ENCODE peak calls at places on chromosomes 1 and 21, in eight cellular contexts. Q, J, R, X, S, T, H and A are unnamed samples.

GRCh38 chr21:43639470-43640178 is 19.7 kb downstream of the HSF2BP start:
- DNase-seq in Q (peak), J (no peak), R (no peak), X (peak), S (no peak), T (no peak), H (no peak), A (peak)

GRCh38 chr1:226466301-226466700 is 58.4 kb upstream of the PARP1 start:
- DNase-seq in Q (no peak), J (peak), R (no peak), X (no peak), S (no peak), T (no peak), H (no peak), A (no peak)

GRCh38 chr1:40668769-40669525 is 3.5 kb upstream of the RIMS3 start:
- DNase-seq in Q (peak), J (peak), R (peak), X (peak), S (peak), T (peak), H (peak), A (no peak)

GRCh38 chr21:42746593-42747266 is 93.3 kb downstream of the PDE9A start:
- DNase-seq in Q (no peak), J (no peak), R (peak), X (no peak), S (no peak), T (peak), H (no peak), A (no peak)

GRCh38 chr1:196650403-196650802 is 1.4 kb upstream of the CFH start:
- DNase-seq in Q (no peak), J (no peak), R (no peak), X (no peak), S (no peak), T (no peak), H (no peak), A (peak)

GRCh38 chr1:20652300-20652699 is 8.9 kb downstream of the DDOST start:
- DNase-seq in Q (no peak), J (no peak), R (no peak), X (no peak), S (no peak), T (no peak), H (no peak), A (no peak)

GRCh38 chr1:233211595-233211994 is 83.9 kb downstream of the PCNX2 start:
- DNase-seq in Q (peak), J (no peak), R (no peak), X (peak), S (no peak), T (no peak), H (no peak), A (no peak)

GRCh38 chr1:243946946-243947345 is 96.9 kb upstream of the AKT3 start:
- DNase-seq in Q (peak), J (no peak), R (no peak), X (no peak), S (peak), T (no peak), H (no peak), A (no peak)

GRCh38 chr1:75472971-75473603 is 137.8 kb downstream of the SLC44A5 start:
- DNase-seq in Q (no peak), J (no peak), R (no peak), X (no peak), S (no peak), T (no peak), H (no peak), A (no peak)

GRCh38 chr21:15730484-15731242 is 881 bp downstream of the USP25 start:
- DNase-seq in Q (no peak), J (no peak), R (no peak), X (peak), S (no peak), T (no peak), H (no peak), A (no peak)

GRCh38 chr1:159580340-159580739 is 7.3 kb upstream of the APCS start:
- DNase-seq in Q (no peak), J (no peak), R (no peak), X (peak), S (no peak), T (no peak), H (no peak), A (no peak)

GRCh38 chr1:216983823-216984222 is 260.6 kb upstream of the ESRRG start:
- DNase-seq in Q (no peak), J (no peak), R (no peak), X (no peak), S (no peak), T (no peak), H (no peak), A (no peak)

GRCh38 chr1:37035828-37036666 is 1.7 kb upstream of the GRIK3 start:
- DNase-seq in Q (no peak), J (peak), R (no peak), X (no peak), S (no peak), T (no peak), H (no peak), A (no peak)

GRCh38 chr1:42380617-42381423 is at the start of gene RIMKLA:
- DNase-seq in Q (peak), J (peak), R (no peak), X (peak), S (peak), T (peak), H (no peak), A (no peak)

GRCh38 chr1:108747128-108747827 is 804 bp downstream of the STXBP3 start:
- DNase-seq in Q (peak), J (peak), R (no peak), X (peak), S (no peak), T (peak), H (peak), A (peak)

GRCh38 chr21:15222711-15223110 is 157.9 kb upstream of the NRIP1 start:
- DNase-seq in Q (no peak), J (no peak), R (no peak), X (peak), S (no peak), T (no peak), H (peak), A (no peak)

GRCh38 chr1:145956776-145957442 is 908 bp downstream of the LIX1L start:
- DNase-seq in Q (no peak), J (peak), R (no peak), X (no peak), S (no peak), T (no peak), H (no peak), A (no peak)

GRCh38 chr1:148263906-148264255 is 111.8 kb upstream of the NBPF11 start:
- DNase-seq in Q (no peak), J (peak), R (no peak), X (no peak), S (no peak), T (peak), H (no peak), A (no peak)

GRCh38 chr1:33296082-33296458 is 24.8 kb downstream of the A3GALT2 start:
- DNase-seq in Q (no peak), J (no peak), R (no peak), X (no peak), S (no peak), T (no peak), H (no peak), A (no peak)

GRCh38 chr1:3168678-3169077 is 99.7 kb downstream of the PRDM16 start:
- DNase-seq in Q (no peak), J (no peak), R (no peak), X (no peak), S (no peak), T (peak), H (no peak), A (no peak)

GRCh38 chr1:3169621-3170356 is 100.8 kb downstream of the PRDM16 start:
- DNase-seq in Q (no peak), J (no peak), R (no peak), X (no peak), S (no peak), T (peak), H (no peak), A (no peak)

GRCh38 chr1:3172431-3173112 is 103.6 kb downstream of the PRDM16 start:
- DNase-seq in Q (no peak), J (peak), R (no peak), X (no peak), S (no peak), T (no peak), H (no peak), A (no peak)

GRCh38 chr1:3171761-3172160 is 102.8 kb downstream of the PRDM16 start:
- DNase-seq in Q (no peak), J (no peak), R (no peak), X (no peak), S (no peak), T (no peak), H (no peak), A (no peak)

GRCh38 chr1:3170566-3171453 is 101.8 kb downstream of the PRDM16 start:
- DNase-seq in Q (no peak), J (peak), R (no peak), X (no peak), S (no peak), T (peak), H (no peak), A (no peak)
- H3K4me3 ChIP-seq in Q (no peak), J (no peak), R (no peak), X (no peak), S (no peak), T (peak), H (no peak), A (no peak)

DNA sequence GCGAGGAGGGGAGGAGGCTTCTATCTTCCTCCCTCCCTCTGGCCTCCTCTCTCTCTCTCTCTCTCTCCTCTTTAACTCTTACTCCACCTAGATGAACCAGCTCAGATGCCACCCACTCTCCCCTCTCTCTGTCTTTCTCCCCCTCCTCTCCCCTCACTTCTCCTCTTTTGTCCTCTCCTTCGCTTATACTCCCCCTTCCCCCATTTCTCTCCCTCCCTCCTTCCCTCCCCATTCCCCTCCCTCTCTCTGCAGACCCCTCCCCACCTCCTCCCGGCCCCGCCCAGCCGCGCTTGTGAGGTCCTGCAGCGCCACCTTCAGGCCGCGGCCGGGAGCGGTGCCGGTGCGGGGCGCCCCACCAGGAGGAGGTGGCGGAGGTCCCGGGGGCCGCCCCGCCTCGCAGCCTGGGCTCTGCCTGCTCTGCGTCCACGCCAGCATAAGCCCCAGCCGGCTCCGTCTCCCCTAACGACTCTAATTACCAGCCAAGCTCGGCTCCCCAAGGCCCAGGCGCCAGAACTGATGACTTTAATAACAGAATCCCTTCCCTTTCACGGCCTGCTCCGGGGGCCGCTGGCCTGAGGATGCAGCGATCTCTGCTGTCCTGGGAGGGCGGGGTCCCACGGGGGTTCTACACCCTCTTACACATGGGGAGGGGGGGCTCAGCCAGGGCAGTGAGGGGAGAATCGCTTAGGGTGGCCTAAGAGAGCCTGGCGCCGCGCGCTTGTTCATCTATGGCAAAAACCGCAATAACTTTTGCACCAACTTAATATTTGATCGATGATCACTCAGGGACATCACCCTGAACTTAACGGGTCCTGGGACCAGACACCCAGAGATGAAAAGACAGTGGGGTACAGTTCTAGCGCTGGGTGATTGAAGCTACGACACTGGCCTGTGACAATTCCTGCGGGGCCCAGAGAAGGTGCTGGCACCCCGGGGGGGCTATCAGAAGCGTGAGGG is 637.3 kb downstream of the MATN1 start:
- DNase-seq in Q (peak), J (peak), R (no peak), X (no peak), S (no peak), T (peak), H (no peak), A (peak)
- H3K4me3 ChIP-seq in Q (no peak), J (peak), R (no peak), X (no peak), S (no peak), T (peak), H (no peak), A (peak)

GRCh38 chr1:32250893-32251716 is at the start of gene LCK:
- DNase-seq in Q (no peak), J (no peak), R (no peak), X (no peak), S (no peak), T (no peak), H (no peak), A (no peak)

GRCh38 chr1:32256473-32257226 is 5.6 kb downstream of the LCK start:
- DNase-seq in Q (no peak), J (no peak), R (no peak), X (no peak), S (no peak), T (no peak), H (no peak), A (no peak)

GRCh38 chr1:32257227-32257508 is 6.1 kb downstream of the LCK start:
- DNase-seq in Q (no peak), J (no peak), R (no peak), X (no peak), S (no peak), T (no peak), H (no peak), A (no peak)

GRCh38 chr1:32249831-32250525 is 1.1 kb upstream of the LCK start:
- DNase-seq in Q (no peak), J (no peak), R (peak), X (peak), S (no peak), T (peak), H (no peak), A (no peak)

DNA sequence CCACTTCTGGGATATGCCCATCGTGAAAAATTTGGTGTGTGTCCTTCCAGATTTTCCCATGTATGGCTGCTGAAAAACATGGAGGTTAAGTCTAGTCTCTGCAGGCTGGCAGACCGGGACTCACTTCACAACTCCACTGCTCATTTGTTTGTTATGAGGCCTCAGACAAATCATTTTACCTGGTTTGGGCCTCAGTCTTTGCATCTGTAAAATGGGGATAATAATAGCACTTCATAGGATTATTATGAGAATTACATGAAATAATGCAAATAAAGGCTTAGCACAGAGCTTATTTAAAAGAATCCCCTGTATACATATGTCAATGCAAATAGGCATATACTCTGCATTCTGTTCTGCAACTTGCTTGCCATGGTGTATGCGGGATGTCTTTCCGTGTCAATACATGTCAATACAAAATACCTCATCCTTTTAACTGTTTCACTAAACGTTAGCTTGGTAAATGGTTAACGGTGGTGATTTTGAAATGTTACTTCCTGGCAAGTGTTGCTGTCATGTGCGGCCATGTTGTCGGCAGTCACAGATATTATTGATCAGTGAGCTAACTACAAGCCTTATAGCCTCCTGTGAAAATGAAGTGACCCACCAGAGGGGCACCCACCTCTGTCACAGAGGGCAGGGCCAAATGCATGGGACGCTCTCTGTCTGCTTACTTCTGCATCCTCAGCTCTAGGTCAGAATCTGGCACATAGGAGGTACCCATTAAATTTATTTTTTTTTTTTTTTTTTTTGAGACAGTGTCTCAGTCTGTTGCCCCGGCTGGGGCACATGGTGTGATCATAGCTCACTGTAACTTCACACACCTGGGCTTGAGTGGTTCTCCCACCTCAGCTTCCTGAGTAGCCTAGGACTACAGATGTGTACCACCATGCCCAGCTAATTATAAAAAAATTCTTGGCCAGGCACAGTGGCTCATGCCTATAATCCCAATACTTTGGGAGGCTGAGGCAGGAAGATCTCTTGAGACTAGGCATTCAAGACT is 4.3 kb downstream of the LCK start:
- DNase-seq in Q (no peak), J (no peak), R (no peak), X (no peak), S (no peak), T (no peak), H (no peak), A (no peak)
- H3K4me3 ChIP-seq in Q (no peak), J (no peak), R (peak), X (no peak), S (no peak), T (no peak), H (no peak), A (no peak)

GRCh38 chr1:101237229-101237837 is 514 bp downstream of the S1PR1 start:
- DNase-seq in Q (no peak), J (peak), R (peak), X (peak), S (no peak), T (no peak), H (no peak), A (peak)
- H3K4me3 ChIP-seq in Q (peak), J (peak), R (peak), X (peak), S (peak), T (peak), H (no peak), A (peak)

DNA sequence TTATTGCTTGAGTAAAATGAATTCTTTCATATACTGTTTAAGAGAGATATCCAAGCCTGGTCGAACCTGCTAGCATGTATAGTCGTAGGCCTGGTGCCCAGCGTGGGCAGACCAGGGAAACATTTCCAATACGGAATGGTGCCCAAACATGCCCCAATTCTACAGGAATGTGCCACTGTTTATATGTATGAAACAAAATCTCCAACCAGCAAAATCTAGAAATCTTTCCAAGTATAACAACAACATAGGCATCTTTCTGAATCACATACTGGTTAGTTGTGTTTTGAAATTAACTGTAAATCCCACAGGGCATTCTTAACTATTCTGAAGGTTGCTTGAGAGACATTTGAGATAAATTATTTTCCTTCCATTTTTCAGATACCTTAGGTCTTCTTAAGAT is 17.0 kb upstream of the ABCD3 start:
- DNase-seq in Q (no peak), J (no peak), R (no peak), X (peak), S (no peak), T (no peak), H (no peak), A (no peak)
- H3K4me3 ChIP-seq in Q (no peak), J (no peak), R (no peak), X (no peak), S (no peak), T (no peak), H (no peak), A (no peak)

GRCh38 chr1:25435315-25436103 is 4.8 kb downstream of the MACO1 start:
- DNase-seq in Q (no peak), J (no peak), R (no peak), X (peak), S (no peak), T (no peak), H (no peak), A (no peak)
- H3K4me3 ChIP-seq in Q (no peak), J (no peak), R (no peak), X (no peak), S (no peak), T (no peak), H (no peak), A (peak)

DNA sequence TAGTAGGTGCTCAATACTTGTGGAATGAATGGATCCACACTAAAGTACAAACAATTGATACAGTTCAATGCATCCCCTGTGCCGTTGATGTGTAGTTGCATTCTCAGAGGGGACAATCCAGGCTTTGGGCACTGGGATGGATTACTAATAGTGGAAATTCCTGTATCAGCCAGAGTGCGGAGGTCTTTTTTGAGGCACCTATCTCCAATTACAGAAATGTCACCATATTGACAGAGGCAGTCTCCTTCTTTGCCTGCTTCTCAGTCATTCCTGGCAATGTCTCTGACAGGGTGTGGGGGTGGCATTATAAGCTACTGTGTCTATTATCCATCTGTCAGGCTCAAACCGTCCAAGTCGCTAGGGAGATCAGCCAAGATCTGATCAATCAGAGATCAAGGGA is 3.2 kb upstream of the LAMB3 start:
- DNase-seq in Q (no peak), J (no peak), R (no peak), X (no peak), S (no peak), T (no peak), H (no peak), A (no peak)
- H3K4me3 ChIP-seq in Q (no peak), J (no peak), R (no peak), X (no peak), S (no peak), T (no peak), H (no peak), A (no peak)